ENCODE peak calls at places on chromosomes 2 and 18, in four cellular contexts. H is type B pancreatic cell; U is activated naive CD4-positive, alpha-beta T cell treated with anti-CD3 and anti-CD28 coated beads, Interleukin-2, amount 10 ng/mL, durations not matched to agents 7 days and 5 days; P is NCI-H2107. O is an unnamed sample.
A peak's percentile ranks its signal among the peaks of the same experiment; 100 is the strongest.

GRCh38 chr2:26521054-26521912 is 43.4 kb upstream of the OTOF start:
- DNase-seq in H (no peak), U (no peak), P (peak; percentile 18), O (no peak)

GRCh38 chr2:120632796-120633646 is 102.6 kb upstream of the GLI2 start:
- DNase-seq in H (no peak), U (no peak), P (no peak), O (no peak)

GRCh38 chr18:24958001-24958400 is 394.0 kb downstream of the ZNF521 start:
- DNase-seq in H (no peak), U (no peak), P (no peak), O (no peak)

GRCh38 chr18:62069556-62069955 is 117.3 kb downstream of the PIGN start:
- DNase-seq in H (no peak), U (no peak), P (no peak), O (no peak)

GRCh38 chr18:80251700-80252099 is 4.4 kb upstream of the PARD6G start:
- DNase-seq in H (peak; percentile 24), U (no peak), P (no peak), O (no peak)

GRCh38 chr2:73970850-73971471 is 13.7 kb upstream of the TET3 start:
- DNase-seq in H (no peak), U (peak; percentile 77), P (no peak), O (peak; percentile 63)

GRCh38 chr18:79687806-79688205 is 8.2 kb downstream of the CTDP1 start:
- DNase-seq in H (no peak), U (no peak), P (no peak), O (no peak)

GRCh38 chr2:100959225-100959880 is 42.7 kb upstream of the RPL31 start:
- DNase-seq in H (no peak), U (no peak), P (no peak), O (no peak)

GRCh38 chr18:75154997-75155396 is 53.9 kb downstream of the PTGR3 start:
- DNase-seq in H (no peak), U (no peak), P (no peak), O (no peak)

GRCh38 chr2:36439084-36439483 is 83.5 kb downstream of the CRIM1 start:
- DNase-seq in H (no peak), U (no peak), P (no peak), O (no peak)

GRCh38 chr18:22044474-22045220 is 124.7 kb upstream of the GATA6 start:
- DNase-seq in H (no peak), U (no peak), P (no peak), O (no peak)

GRCh38 chr2:235506997-235507615 is 13.3 kb downstream of the AGAP1 start:
- DNase-seq in H (no peak), U (no peak), P (peak; percentile 34), O (no peak)

GRCh38 chr2:129092871-129093385 is 774.3 kb upstream of the HS6ST1 start:
- DNase-seq in H (no peak), U (no peak), P (peak; percentile 40), O (no peak)

GRCh38 chr18:48805826-48806535 is 144.8 kb downstream of the SMAD7 start:
- DNase-seq in H (peak; percentile 25), U (no peak), P (no peak), O (no peak)

GRCh38 chr2:101196220-101196661 is 45.1 kb upstream of the TBC1D8 start:
- DNase-seq in H (no peak), U (no peak), P (no peak), O (no peak)

O was measured in head of caudate nucleus.